ENCODE peak calls at places on chromosomes 12 and 14, in four cellular contexts. One of them, this sample, is unnamed. For H3K4me1, the result is how much of the 10 kb centered on the place peaks cover.

GRCh38 chr12:77122236-77122635 is 56.9 kb upstream of the E2F7 start:
- DNase-seq in osteoblast: no peak
- DNase-seq in NT2/D1: no peak
- DNase-seq in fibroblast of lung: peak
- DNase-seq in this sample: no peak

GRCh38 chr14:31320216-31320615 is 100.1 kb downstream of the HEATR5A start:
- DNase-seq in NT2/D1: no peak
- DNase-seq in osteoblast: no peak
- DNase-seq in fibroblast of lung: no peak
- DNase-seq in this sample: no peak

GRCh38 chr12:4383304-4383865 is 3.9 kb upstream of the FGF23 start:
- DNase-seq in fibroblast of lung: no peak
- DNase-seq in NT2/D1: peak
- DNase-seq in osteoblast: no peak
- DNase-seq in this sample: no peak

GRCh38 chr14:102692334-102692733 is 84.9 kb upstream of the TRAF3 start:
- DNase-seq in fibroblast of lung: peak
- DNase-seq in osteoblast: no peak
- DNase-seq in NT2/D1: no peak
- DNase-seq in this sample: no peak

GRCh38 chr14:56585461-56586084 is 6.0 kb downstream of the TMEM260 start:
- DNase-seq in NT2/D1: no peak
- DNase-seq in fibroblast of lung: peak
- DNase-seq in osteoblast: no peak
- DNase-seq in this sample: no peak

GRCh38 chr12:92185052-92185451 is 39.4 kb upstream of the BTG1 start:
- DNase-seq in NT2/D1: no peak
- DNase-seq in osteoblast: no peak
- DNase-seq in fibroblast of lung: no peak
- DNase-seq in this sample: no peak

GRCh38 chr12:65926119-65927004 is 102.1 kb downstream of the HMGA2 start:
- DNase-seq in NT2/D1: no peak
- DNase-seq in fibroblast of lung: no peak
- DNase-seq in osteoblast: no peak
- DNase-seq in this sample: peak

GRCh38 chr12:101181776-101182175 is 28.3 kb downstream of the SLC5A8 start:
- DNase-seq in fibroblast of lung: no peak
- DNase-seq in osteoblast: no peak
- DNase-seq in NT2/D1: no peak
- DNase-seq in this sample: no peak

GRCh38 chr12:26277511-26278246 is 82.3 kb downstream of the SSPN start:
- DNase-seq in fibroblast of lung: no peak
- DNase-seq in NT2/D1: no peak
- DNase-seq in osteoblast: no peak
- DNase-seq in this sample: no peak

GRCh38 chr14:89654998-89655397 is 238.0 kb upstream of the FOXN3 start:
- DNase-seq in osteoblast: no peak
- DNase-seq in fibroblast of lung: no peak
- DNase-seq in NT2/D1: no peak
- DNase-seq in this sample: no peak

GRCh38 chr12:108653082-108653516 is 19.4 kb upstream of the SELPLG start:
- DNase-seq in NT2/D1: no peak
- DNase-seq in osteoblast: no peak
- DNase-seq in fibroblast of lung: no peak
- DNase-seq in this sample: no peak

GRCh38 chr12:10182662-10183061 is 3.8 kb downstream of the TMEM52B start:
- DNase-seq in NT2/D1: no peak
- DNase-seq in osteoblast: peak
- DNase-seq in fibroblast of lung: peak
- DNase-seq in this sample: no peak

GRCh38 chr12:82832091-82832490 is 145.4 kb downstream of the TMTC2 start:
- DNase-seq in osteoblast: no peak
- DNase-seq in NT2/D1: no peak
- DNase-seq in fibroblast of lung: no peak
- DNase-seq in this sample: no peak

GRCh38 chr12:90910958-90911357 is 44.0 kb downstream of the CCER1 start:
- DNase-seq in NT2/D1: no peak
- DNase-seq in osteoblast: no peak
- DNase-seq in fibroblast of lung: no peak
- DNase-seq in this sample: no peak

GRCh38 chr12:69553626-69554248 is 31.5 kb upstream of the CCT2 start:
- DNase-seq in fibroblast of lung: peak
- DNase-seq in osteoblast: no peak
- DNase-seq in NT2/D1: no peak
- DNase-seq in this sample: no peak

GRCh38 chr12:92472198-92472597 is 230.6 kb upstream of the PLEKHG7 start:
- DNase-seq in NT2/D1: no peak
- DNase-seq in fibroblast of lung: peak
- DNase-seq in osteoblast: no peak
- DNase-seq in this sample: no peak

GRCh38 chr14:76810525-76810924 is 2.2 kb downstream of the ANGEL1 start:
- DNase-seq in osteoblast: no peak
- DNase-seq in fibroblast of lung: no peak
- DNase-seq in NT2/D1: no peak
- DNase-seq in this sample: no peak

GRCh38 chr12:110279561-110279960 is 1.5 kb upstream of the ATP2A2 start:
- DNase-seq in fibroblast of lung: no peak
- DNase-seq in osteoblast: no peak
- DNase-seq in NT2/D1: no peak
- DNase-seq in this sample: no peak

GRCh38 chr14:33432407-33433023 is 493.8 kb downstream of the NPAS3 start:
- DNase-seq in NT2/D1: no peak
- DNase-seq in osteoblast: no peak
- DNase-seq in fibroblast of lung: peak
- DNase-seq in this sample: no peak

GRCh38 chr14:82075566-82075965 is 541.9 kb upstream of the SEL1L start:
- DNase-seq in fibroblast of lung: no peak
- DNase-seq in NT2/D1: peak
- DNase-seq in osteoblast: no peak
- DNase-seq in this sample: no peak

GRCh38 chr14:50649691-50650090 is 18.4 kb downstream of the SAV1 start:
- DNase-seq in fibroblast of lung: no peak
- DNase-seq in osteoblast: no peak
- DNase-seq in NT2/D1: no peak
- DNase-seq in this sample: no peak

GRCh38 chr14:56996721-56997399 is 186.6 kb upstream of the OTX2 start:
- DNase-seq in NT2/D1: no peak
- DNase-seq in osteoblast: no peak
- DNase-seq in fibroblast of lung: no peak
- DNase-seq in this sample: no peak

GRCh38 chr14:31678421-31679249 is 117.4 kb downstream of the NUBPL start:
- DNase-seq in fibroblast of lung: no peak
- DNase-seq in osteoblast: no peak
- DNase-seq in NT2/D1: no peak
- DNase-seq in this sample: no peak

GRCh38 chr12:6380141-6381121 is 3.5 kb upstream of the LTBR start:
- DNase-seq in fibroblast of lung: peak
- DNase-seq in osteoblast: peak
- DNase-seq in NT2/D1: no peak
- DNase-seq in this sample: no peak

GRCh38 chr12:94203181-94203546 is 54.8 kb downstream of the PLXNC1 start:
- DNase-seq in fibroblast of lung: no peak
- DNase-seq in NT2/D1: no peak
- DNase-seq in osteoblast: no peak
- DNase-seq in this sample: no peak

GRCh38 chr12:3122841-3123678 is 45.9 kb downstream of the TSPAN9 start:
- DNase-seq in osteoblast: peak
- DNase-seq in NT2/D1: no peak
- DNase-seq in fibroblast of lung: peak
- DNase-seq in this sample: no peak

GRCh38 chr12:91704446-91704845 is 441.2 kb downstream of the BTG1 start:
- DNase-seq in fibroblast of lung: peak
- DNase-seq in NT2/D1: no peak
- DNase-seq in osteoblast: peak
- DNase-seq in this sample: no peak

GRCh38 chr12:90076851-90077319 is 368.2 kb upstream of the ATP2B1 start:
- DNase-seq in osteoblast: no peak
- DNase-seq in NT2/D1: no peak
- DNase-seq in fibroblast of lung: no peak
- DNase-seq in this sample: no peak

GRCh38 chr14:66139432-66139831 is 346.7 kb upstream of the CCDC196 start:
- DNase-seq in fibroblast of lung: no peak
- DNase-seq in osteoblast: no peak
- DNase-seq in NT2/D1: no peak
- DNase-seq in this sample: no peak

GRCh38 chr12:65822732-65823480 is 1.4 kb upstream of the HMGA2 start:
- DNase-seq in NT2/D1: no peak
- DNase-seq in osteoblast: peak
- DNase-seq in fibroblast of lung: peak
- DNase-seq in this sample: peak

GRCh38 chr12:132236930-132237771 is 92.2 kb downstream of the GALNT9 start:
- DNase-seq in osteoblast: no peak
- DNase-seq in NT2/D1: no peak
- DNase-seq in fibroblast of lung: no peak
- DNase-seq in this sample: no peak

GRCh38 chr12:111997300-111997699 is 15.7 kb downstream of the TMEM116 start:
- DNase-seq in NT2/D1: no peak
- DNase-seq in osteoblast: no peak
- DNase-seq in fibroblast of lung: no peak
- DNase-seq in this sample: no peak

GRCh38 chr12:90037740-90038139 is 329.1 kb upstream of the ATP2B1 start:
- DNase-seq in osteoblast: peak
- DNase-seq in NT2/D1: no peak
- DNase-seq in fibroblast of lung: peak
- DNase-seq in this sample: no peak

GRCh38 chr14:23352506-23353432 is at the start of gene SLC22A17:
- DNase-seq in NT2/D1: peak
- DNase-seq in fibroblast of lung: peak
- DNase-seq in osteoblast: peak
- DNase-seq in this sample: peak

GRCh38 chr12:130087222-130087621 is 75.0 kb upstream of the FZD10 start:
- DNase-seq in osteoblast: no peak
- DNase-seq in fibroblast of lung: no peak
- DNase-seq in NT2/D1: no peak
- DNase-seq in this sample: no peak

GRCh38 chr12:25404955-25405354 is 148.1 kb downstream of the LMNTD1 start:
- DNase-seq in NT2/D1: no peak
- DNase-seq in fibroblast of lung: no peak
- DNase-seq in osteoblast: no peak
- DNase-seq in this sample: no peak

GRCh38 chr14:24879661-24880381 is 170.1 kb downstream of the STXBP6 start:
- DNase-seq in fibroblast of lung: no peak
- DNase-seq in NT2/D1: no peak
- DNase-seq in osteoblast: no peak
- DNase-seq in this sample: no peak

GRCh38 chr14:104676130-104676693 is 13.2 kb upstream of the INF2 start:
- DNase-seq in osteoblast: peak
- DNase-seq in NT2/D1: no peak
- DNase-seq in fibroblast of lung: no peak
- DNase-seq in this sample: no peak
- H3K4me1 ChIP-seq in osteoblast: under half
- H3K4me1 ChIP-seq in NT2/D1: under half
- H3K4me1 ChIP-seq in fibroblast of lung: under half
- H3K4me1 ChIP-seq in this sample: under half

DNA sequence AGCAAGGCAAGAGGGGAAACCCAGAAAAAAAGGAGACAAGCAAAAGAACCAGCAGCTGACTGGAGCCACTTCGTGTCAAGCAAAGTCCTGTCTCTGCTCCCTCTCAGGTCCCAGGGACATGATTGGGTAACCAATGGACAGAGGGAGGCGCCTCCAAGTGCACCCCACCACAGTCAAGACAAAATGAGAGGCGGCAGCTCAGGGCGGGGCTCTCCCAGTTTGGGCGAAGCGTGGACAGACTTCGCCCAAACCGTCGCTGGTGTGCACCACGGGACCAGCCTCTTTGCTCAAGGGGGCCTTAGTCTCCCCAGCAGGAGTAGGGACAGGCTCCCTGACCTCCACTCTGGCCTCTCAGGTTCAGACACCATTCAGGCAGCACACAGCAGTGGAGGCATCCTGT is 1.5 kb upstream of the BEGAIN start:
- DNase-seq in fibroblast of lung: no peak
- DNase-seq in osteoblast: peak
- DNase-seq in NT2/D1: no peak
- DNase-seq in this sample: no peak
- H3K4me1 ChIP-seq in fibroblast of lung: under half
- H3K4me1 ChIP-seq in osteoblast: under half
- H3K4me1 ChIP-seq in NT2/D1: under half
- H3K4me1 ChIP-seq in this sample: under half

GRCh38 chr12:124424516-124424905 is 129.6 kb downstream of the RFLNA start:
- DNase-seq in NT2/D1: no peak
- DNase-seq in fibroblast of lung: no peak
- DNase-seq in osteoblast: no peak
- DNase-seq in this sample: no peak
- H3K4me1 ChIP-seq in NT2/D1: under half
- H3K4me1 ChIP-seq in fibroblast of lung: under half
- H3K4me1 ChIP-seq in osteoblast: under half
- H3K4me1 ChIP-seq in this sample: under half

GRCh38 chr12:53786411-53786810 is 34.6 kb upstream of the CISTR start:
- DNase-seq in NT2/D1: no peak
- DNase-seq in osteoblast: no peak
- DNase-seq in fibroblast of lung: no peak
- DNase-seq in this sample: no peak
- H3K4me1 ChIP-seq in NT2/D1: under half
- H3K4me1 ChIP-seq in osteoblast: under half
- H3K4me1 ChIP-seq in fibroblast of lung: under half
- H3K4me1 ChIP-seq in this sample: under half

GRCh38 chr12:21369141-21369980 is 3.3 kb upstream of the IAPP start:
- DNase-seq in fibroblast of lung: no peak
- DNase-seq in osteoblast: no peak
- DNase-seq in NT2/D1: no peak
- DNase-seq in this sample: no peak
- H3K4me1 ChIP-seq in fibroblast of lung: under half
- H3K4me1 ChIP-seq in osteoblast: under half
- H3K4me1 ChIP-seq in NT2/D1: under half
- H3K4me1 ChIP-seq in this sample: under half

DNA sequence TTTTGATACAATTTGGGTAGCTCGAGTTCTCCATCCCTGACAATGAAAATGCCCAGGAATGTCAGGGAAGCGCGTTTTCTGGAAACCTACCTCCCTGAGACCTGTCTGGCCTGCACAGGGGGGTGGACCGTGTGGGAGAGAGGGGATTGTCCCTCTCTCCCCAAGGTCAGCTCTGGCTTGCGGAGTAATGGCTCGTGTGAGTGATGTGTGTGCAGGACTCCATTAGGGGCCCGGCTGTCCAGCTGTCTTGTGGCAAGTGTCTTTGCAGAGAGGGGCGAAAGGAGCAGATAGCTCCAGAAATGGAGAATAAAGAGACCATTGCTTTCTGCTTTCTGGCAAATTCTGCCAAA is 215.3 kb downstream of the CHST11 start:
- DNase-seq in fibroblast of lung: no peak
- DNase-seq in osteoblast: no peak
- DNase-seq in NT2/D1: no peak
- DNase-seq in this sample: no peak
- H3K4me1 ChIP-seq in fibroblast of lung: under half
- H3K4me1 ChIP-seq in osteoblast: under half
- H3K4me1 ChIP-seq in NT2/D1: under half
- H3K4me1 ChIP-seq in this sample: under half

This sample was measured in colonic mucosa.